ENCODE peak calls at places on chromosomes 13 and 19, in seven cellular contexts. H, F, C, Y, A, U and Z are unnamed samples.

GRCh38 chr19:51799311-51799997 is 4.5 kb downstream of the FPR3 start:
- DNase-seq in Y (no peak), U (peak; percentile 58), H (peak; percentile 69), A (peak; percentile 93), C (no peak), F (peak; percentile 72), Z (no peak)

GRCh38 chr19:38781058-38781457 is 7.7 kb upstream of the LGALS7 start:
- DNase-seq in H (no peak), F (no peak), C (no peak), U (no peak), Y (no peak), A (peak; percentile 76), Z (no peak)

GRCh38 chr13:98141938-98142426 is 912 bp upstream of the FARP1 start:
- DNase-seq in A (no peak), Y (no peak), C (no peak), H (no peak), U (no peak), F (peak; percentile 33), Z (no peak)

GRCh38 chr19:18427752-18428131 is 8.5 kb downstream of the SSBP4 start:
- DNase-seq in F (no peak), C (no peak), A (no peak), U (no peak), H (no peak), Y (no peak), Z (no peak)

GRCh38 chr13:90015565-90016507 is 1331.7 kb upstream of the MIR17HG start:
- DNase-seq in U (no peak), C (no peak), H (no peak), A (no peak), Y (no peak), F (no peak), Z (no peak)

GRCh38 chr19:43644181-43644580 is 4.5 kb upstream of the CADM4 start:
- DNase-seq in C (no peak), A (no peak), F (no peak), H (no peak), Y (no peak), U (no peak), Z (no peak)

GRCh38 chr19:45331411-45331810 is 8.7 kb upstream of the CKM start:
- DNase-seq in H (no peak), F (no peak), Y (no peak), U (no peak), A (no peak), C (no peak), Z (no peak)

GRCh38 chr19:15010497-15011255 is 31.0 kb upstream of the SLC1A6 start:
- DNase-seq in F (no peak), C (no peak), A (no peak), Y (no peak), U (no peak), H (no peak), Z (no peak)

GRCh38 chr13:84553252-84553651 is 671.0 kb upstream of the SLITRK1 start:
- DNase-seq in H (no peak), U (no peak), A (peak; percentile 66), C (no peak), Y (no peak), F (no peak), Z (no peak)

GRCh38 chr13:26967119-26968038 is 204.2 kb downstream of the USP12 start:
- DNase-seq in U (no peak), Y (no peak), F (no peak), H (no peak), A (no peak), C (no peak), Z (no peak)

GRCh38 chr19:38023661-38024574 is 116.9 kb downstream of the SIPA1L3 start:
- DNase-seq in C (no peak), Y (no peak), A (no peak), F (no peak), H (no peak), U (no peak), Z (no peak)

GRCh38 chr13:44921931-44922758 is 67.1 kb downstream of the NUFIP1 start:
- DNase-seq in Y (no peak), H (peak; percentile 80), A (no peak), C (no peak), F (peak; percentile 73), U (no peak), Z (no peak)

GRCh38 chr19:34217952-34218817 is 36.2 kb upstream of the GARRE1 start:
- DNase-seq in F (no peak), Y (peak; percentile 43), C (peak; percentile 73), A (peak; percentile 97), U (no peak), H (peak; percentile 67), Z (peak; percentile 93)

GRCh38 chr19:51742736-51743288 is 8.9 kb downstream of the FPR1 start:
- DNase-seq in U (no peak), H (no peak), F (no peak), C (no peak), A (peak; percentile 56), Y (no peak), Z (no peak)

GRCh38 chr19:46984077-46985010 is 35.3 kb upstream of the NPAS1 start:
- DNase-seq in U (no peak), A (no peak), Y (no peak), C (no peak), F (no peak), H (no peak), Z (no peak)

GRCh38 chr19:39558623-39559117 is 18.7 kb upstream of the EID2 start:
- DNase-seq in F (no peak), C (no peak), H (no peak), Y (no peak), U (no peak), A (no peak), Z (no peak)

GRCh38 chr19:47469719-47470118 is 2.0 kb downstream of the SLC8A2 start:
- DNase-seq in A (no peak), F (no peak), H (no peak), C (no peak), Y (no peak), U (no peak), Z (no peak)

GRCh38 chr13:73983109-73983508 is 151.1 kb downstream of the KLF12 start:
- DNase-seq in Y (no peak), F (no peak), A (no peak), C (no peak), U (no peak), H (no peak), Z (no peak)

GRCh38 chr13:93621966-93622365 is 395.4 kb downstream of the GPC6 start:
- DNase-seq in F (no peak), A (no peak), H (no peak), C (no peak), U (no peak), Y (no peak), Z (no peak)

GRCh38 chr19:39110263-39110967 is 15.2 kb upstream of the PAK4 start:
- DNase-seq in F (peak; percentile 47), A (peak; percentile 74), U (no peak), H (peak; percentile 35), C (peak; percentile 90), Y (peak; percentile 54), Z (peak; percentile 66)

GRCh38 chr19:33152178-33152577 is 20.3 kb downstream of the WDR88 start:
- DNase-seq in U (no peak), C (no peak), A (peak; percentile 56), H (no peak), F (no peak), Y (no peak), Z (no peak)

GRCh38 chr19:23439623-23440022 is 44.4 kb upstream of the ZNF91 start:
- DNase-seq in C (no peak), U (no peak), A (no peak), H (no peak), F (no peak), Y (no peak), Z (no peak)

GRCh38 chr13:25783480-25784081 is 268.2 kb downstream of the SHISA2 start:
- DNase-seq in Y (no peak), A (no peak), F (no peak), U (no peak), C (no peak), H (no peak), Z (no peak)

GRCh38 chr13:60759499-60759898 is 362.5 kb downstream of the TDRD3 start:
- DNase-seq in U (no peak), H (no peak), F (peak; percentile 57), Y (no peak), A (peak; percentile 93), C (no peak), Z (no peak)

GRCh38 chr19:2320057-2320456 is 8.3 kb downstream of the LSM7 start:
- DNase-seq in A (no peak), F (no peak), C (no peak), Y (no peak), U (no peak), H (no peak), Z (no peak)

GRCh38 chr19:45676851-45677263 is 8.8 kb downstream of the GIPR start:
- DNase-seq in C (peak; percentile 66), A (peak; percentile 48), H (no peak), F (peak; percentile 33), U (no peak), Y (peak; percentile 15), Z (peak; percentile 61)

GRCh38 chr19:2618611-2619010 is 83.9 kb downstream of the GNG7 start:
- DNase-seq in A (peak; percentile 3), Y (peak; percentile 80), U (no peak), C (peak; percentile 88), H (no peak), F (peak; percentile 80), Z (peak; percentile 47)

GRCh38 chr13:109007946-109008345 is 378.5 kb downstream of the MYO16 start:
- DNase-seq in U (no peak), Y (no peak), H (no peak), A (no peak), C (no peak), F (no peak), Z (no peak)

GRCh38 chr19:17829855-17830566 is 8.7 kb upstream of the INSL3 start:
- DNase-seq in H (no peak), A (no peak), C (no peak), Y (no peak), U (no peak), F (no peak), Z (no peak)

GRCh38 chr13:107067381-107067780 is 499.4 kb upstream of the ARGLU1 start:
- DNase-seq in Y (no peak), H (no peak), C (no peak), A (peak; percentile 29), U (no peak), F (no peak), Z (no peak)

GRCh38 chr19:6674868-6675305 is 4.9 kb upstream of the TNFSF14 start:
- DNase-seq in H (peak; percentile 27), A (peak; percentile 75), F (peak; percentile 48), C (peak; percentile 94), Y (peak; percentile 74), U (no peak), Z (peak; percentile 21)

GRCh38 chr13:95254341-95254740 is 46.9 kb downstream of the ABCC4 start:
- DNase-seq in H (no peak), C (no peak), Y (no peak), F (no peak), A (no peak), U (no peak), Z (no peak)

GRCh38 chr13:104757712-104758111 is 1691.5 kb upstream of the SLC10A2 start:
- DNase-seq in U (no peak), C (no peak), A (no peak), H (no peak), F (no peak), Y (no peak), Z (no peak)

GRCh38 chr13:59038824-59039223 is 1124.9 kb downstream of the DIAPH3 start:
- DNase-seq in H (no peak), F (no peak), Y (no peak), U (no peak), C (no peak), A (no peak), Z (no peak)

GRCh38 chr13:87942204-87942603 is 271.0 kb downstream of the SLITRK5 start:
- DNase-seq in U (no peak), H (no peak), Y (no peak), F (no peak), A (no peak), C (no peak), Z (no peak)